ENCODE peak calls at places on chromosomes 1 and 21, in eight cellular contexts. One of them, this sample, is unnamed.

GRCh38 chr1:91490501-91490900 is 10.2 kb upstream of the CDC7 start:
- DNase-seq in stimulated activated CD8-positive, alpha-beta memory T cell treated with anti-CD3 and anti-CD28 coated beads, Interleukin-4, amount 100 ng/mL, for 24 hours: no peak
- DNase-seq in colonic mucosa: no peak
- DNase-seq in left lobe of liver: no peak
- DNase-seq in M059J: no peak
- DNase-seq in NCI-H1092: no peak
- DNase-seq in activated CD4-positive, alpha-beta T cell treated with anti-CD3 and anti-CD28 coated beads, Interleukin-2, amount 50 U/mL, for 48 hours: no peak
- DNase-seq in H54: no peak
- DNase-seq in this sample: no peak

GRCh38 chr1:234971586-234972297 is 156.9 kb downstream of the TOMM20 start:
- DNase-seq in stimulated activated CD8-positive, alpha-beta memory T cell treated with anti-CD3 and anti-CD28 coated beads, Interleukin-4, amount 100 ng/mL, for 24 hours: no peak
- DNase-seq in colonic mucosa: peak; percentile 17
- DNase-seq in left lobe of liver: peak; percentile 42
- DNase-seq in M059J: no peak
- DNase-seq in NCI-H1092: no peak
- DNase-seq in activated CD4-positive, alpha-beta T cell treated with anti-CD3 and anti-CD28 coated beads, Interleukin-2, amount 50 U/mL, for 48 hours: no peak
- DNase-seq in H54: no peak
- DNase-seq in this sample: no peak

GRCh38 chr1:18047122-18047521 is 60.5 kb upstream of the IGSF21 start:
- DNase-seq in stimulated activated CD8-positive, alpha-beta memory T cell treated with anti-CD3 and anti-CD28 coated beads, Interleukin-4, amount 100 ng/mL, for 24 hours: no peak
- DNase-seq in colonic mucosa: no peak
- DNase-seq in left lobe of liver: no peak
- DNase-seq in M059J: no peak
- DNase-seq in NCI-H1092: no peak
- DNase-seq in activated CD4-positive, alpha-beta T cell treated with anti-CD3 and anti-CD28 coated beads, Interleukin-2, amount 50 U/mL, for 48 hours: no peak
- DNase-seq in H54: no peak
- DNase-seq in this sample: no peak

GRCh38 chr21:45590726-45591618 is 48.7 kb upstream of the SLC19A1 start:
- DNase-seq in stimulated activated CD8-positive, alpha-beta memory T cell treated with anti-CD3 and anti-CD28 coated beads, Interleukin-4, amount 100 ng/mL, for 24 hours: peak; percentile 15
- DNase-seq in colonic mucosa: no peak
- DNase-seq in left lobe of liver: no peak
- DNase-seq in M059J: no peak
- DNase-seq in NCI-H1092: no peak
- DNase-seq in activated CD4-positive, alpha-beta T cell treated with anti-CD3 and anti-CD28 coated beads, Interleukin-2, amount 50 U/mL, for 48 hours: peak; percentile 64
- DNase-seq in H54: no peak
- DNase-seq in this sample: peak; percentile 81

GRCh38 chr1:34918609-34919561 is 10.6 kb downstream of the DLGAP3 start:
- DNase-seq in stimulated activated CD8-positive, alpha-beta memory T cell treated with anti-CD3 and anti-CD28 coated beads, Interleukin-4, amount 100 ng/mL, for 24 hours: peak; percentile 10
- DNase-seq in colonic mucosa: no peak
- DNase-seq in left lobe of liver: no peak
- DNase-seq in M059J: no peak
- DNase-seq in NCI-H1092: peak; percentile 79
- DNase-seq in activated CD4-positive, alpha-beta T cell treated with anti-CD3 and anti-CD28 coated beads, Interleukin-2, amount 50 U/mL, for 48 hours: no peak
- DNase-seq in H54: no peak
- DNase-seq in this sample: no peak

GRCh38 chr1:226506921-226507320 is 41.6 kb upstream of the STUM start:
- DNase-seq in stimulated activated CD8-positive, alpha-beta memory T cell treated with anti-CD3 and anti-CD28 coated beads, Interleukin-4, amount 100 ng/mL, for 24 hours: no peak
- DNase-seq in colonic mucosa: no peak
- DNase-seq in left lobe of liver: no peak
- DNase-seq in M059J: no peak
- DNase-seq in NCI-H1092: no peak
- DNase-seq in activated CD4-positive, alpha-beta T cell treated with anti-CD3 and anti-CD28 coated beads, Interleukin-2, amount 50 U/mL, for 48 hours: no peak
- DNase-seq in H54: no peak
- DNase-seq in this sample: no peak

GRCh38 chr21:45209685-45210284 is 77.9 kb downstream of the POFUT2 start:
- DNase-seq in stimulated activated CD8-positive, alpha-beta memory T cell treated with anti-CD3 and anti-CD28 coated beads, Interleukin-4, amount 100 ng/mL, for 24 hours: no peak
- DNase-seq in colonic mucosa: no peak
- DNase-seq in left lobe of liver: no peak
- DNase-seq in M059J: no peak
- DNase-seq in NCI-H1092: no peak
- DNase-seq in activated CD4-positive, alpha-beta T cell treated with anti-CD3 and anti-CD28 coated beads, Interleukin-2, amount 50 U/mL, for 48 hours: no peak
- DNase-seq in H54: no peak
- DNase-seq in this sample: no peak

GRCh38 chr1:100734716-100735115 is 15.2 kb downstream of the VCAM1 start:
- DNase-seq in stimulated activated CD8-positive, alpha-beta memory T cell treated with anti-CD3 and anti-CD28 coated beads, Interleukin-4, amount 100 ng/mL, for 24 hours: no peak
- DNase-seq in colonic mucosa: no peak
- DNase-seq in left lobe of liver: no peak
- DNase-seq in M059J: peak; percentile 91
- DNase-seq in NCI-H1092: no peak
- DNase-seq in activated CD4-positive, alpha-beta T cell treated with anti-CD3 and anti-CD28 coated beads, Interleukin-2, amount 50 U/mL, for 48 hours: no peak
- DNase-seq in H54: no peak
- DNase-seq in this sample: no peak

GRCh38 chr1:84387480-84388163 is 10.7 kb upstream of the DNASE2B start:
- DNase-seq in stimulated activated CD8-positive, alpha-beta memory T cell treated with anti-CD3 and anti-CD28 coated beads, Interleukin-4, amount 100 ng/mL, for 24 hours: no peak
- DNase-seq in colonic mucosa: no peak
- DNase-seq in left lobe of liver: no peak
- DNase-seq in M059J: no peak
- DNase-seq in NCI-H1092: peak; percentile 5
- DNase-seq in activated CD4-positive, alpha-beta T cell treated with anti-CD3 and anti-CD28 coated beads, Interleukin-2, amount 50 U/mL, for 48 hours: no peak
- DNase-seq in H54: no peak
- DNase-seq in this sample: no peak

GRCh38 chr1:35560256-35561225 is 2.9 kb downstream of the NCDN start:
- DNase-seq in stimulated activated CD8-positive, alpha-beta memory T cell treated with anti-CD3 and anti-CD28 coated beads, Interleukin-4, amount 100 ng/mL, for 24 hours: no peak
- DNase-seq in colonic mucosa: no peak
- DNase-seq in left lobe of liver: peak; percentile 85
- DNase-seq in M059J: no peak
- DNase-seq in NCI-H1092: no peak
- DNase-seq in activated CD4-positive, alpha-beta T cell treated with anti-CD3 and anti-CD28 coated beads, Interleukin-2, amount 50 U/mL, for 48 hours: no peak
- DNase-seq in H54: no peak
- DNase-seq in this sample: no peak

GRCh38 chr21:34936299-34936698 is 112.8 kb downstream of the RUNX1 start:
- DNase-seq in stimulated activated CD8-positive, alpha-beta memory T cell treated with anti-CD3 and anti-CD28 coated beads, Interleukin-4, amount 100 ng/mL, for 24 hours: no peak
- DNase-seq in colonic mucosa: no peak
- DNase-seq in left lobe of liver: no peak
- DNase-seq in M059J: no peak
- DNase-seq in NCI-H1092: no peak
- DNase-seq in activated CD4-positive, alpha-beta T cell treated with anti-CD3 and anti-CD28 coated beads, Interleukin-2, amount 50 U/mL, for 48 hours: no peak
- DNase-seq in H54: no peak
- DNase-seq in this sample: no peak

GRCh38 chr1:15154480-15155036 is 1.0 kb downstream of the TMEM51 start:
- DNase-seq in stimulated activated CD8-positive, alpha-beta memory T cell treated with anti-CD3 and anti-CD28 coated beads, Interleukin-4, amount 100 ng/mL, for 24 hours: no peak
- DNase-seq in colonic mucosa: peak; percentile 59
- DNase-seq in left lobe of liver: no peak
- DNase-seq in M059J: no peak
- DNase-seq in NCI-H1092: no peak
- DNase-seq in activated CD4-positive, alpha-beta T cell treated with anti-CD3 and anti-CD28 coated beads, Interleukin-2, amount 50 U/mL, for 48 hours: no peak
- DNase-seq in H54: no peak
- DNase-seq in this sample: no peak

GRCh38 chr1:100530901-100531487 is 6.9 kb upstream of the GPR88 start:
- DNase-seq in stimulated activated CD8-positive, alpha-beta memory T cell treated with anti-CD3 and anti-CD28 coated beads, Interleukin-4, amount 100 ng/mL, for 24 hours: no peak
- DNase-seq in colonic mucosa: no peak
- DNase-seq in left lobe of liver: no peak
- DNase-seq in M059J: peak; percentile 16
- DNase-seq in NCI-H1092: no peak
- DNase-seq in activated CD4-positive, alpha-beta T cell treated with anti-CD3 and anti-CD28 coated beads, Interleukin-2, amount 50 U/mL, for 48 hours: no peak
- DNase-seq in H54: no peak
- DNase-seq in this sample: peak; percentile 18

GRCh38 chr21:34813266-34813886 is 144.6 kb downstream of the CLIC6 start:
- DNase-seq in stimulated activated CD8-positive, alpha-beta memory T cell treated with anti-CD3 and anti-CD28 coated beads, Interleukin-4, amount 100 ng/mL, for 24 hours: no peak
- DNase-seq in colonic mucosa: no peak
- DNase-seq in left lobe of liver: no peak
- DNase-seq in M059J: peak; percentile 59
- DNase-seq in NCI-H1092: no peak
- DNase-seq in activated CD4-positive, alpha-beta T cell treated with anti-CD3 and anti-CD28 coated beads, Interleukin-2, amount 50 U/mL, for 48 hours: no peak
- DNase-seq in H54: no peak
- DNase-seq in this sample: no peak

GRCh38 chr1:55718758-55719671 is 503.9 kb upstream of the USP24 start:
- DNase-seq in stimulated activated CD8-positive, alpha-beta memory T cell treated with anti-CD3 and anti-CD28 coated beads, Interleukin-4, amount 100 ng/mL, for 24 hours: no peak
- DNase-seq in colonic mucosa: peak; percentile 31
- DNase-seq in left lobe of liver: no peak
- DNase-seq in M059J: peak; percentile 100
- DNase-seq in NCI-H1092: no peak
- DNase-seq in activated CD4-positive, alpha-beta T cell treated with anti-CD3 and anti-CD28 coated beads, Interleukin-2, amount 50 U/mL, for 48 hours: no peak
- DNase-seq in H54: peak; percentile 46
- DNase-seq in this sample: no peak

GRCh38 chr1:53431725-53432306 is 27.4 kb upstream of the DMRTB1 start:
- DNase-seq in stimulated activated CD8-positive, alpha-beta memory T cell treated with anti-CD3 and anti-CD28 coated beads, Interleukin-4, amount 100 ng/mL, for 24 hours: no peak
- DNase-seq in colonic mucosa: no peak
- DNase-seq in left lobe of liver: no peak
- DNase-seq in M059J: no peak
- DNase-seq in NCI-H1092: no peak
- DNase-seq in activated CD4-positive, alpha-beta T cell treated with anti-CD3 and anti-CD28 coated beads, Interleukin-2, amount 50 U/mL, for 48 hours: no peak
- DNase-seq in H54: no peak
- DNase-seq in this sample: no peak

GRCh38 chr1:219938706-219939105 is 10.3 kb upstream of the SLC30A10 start:
- DNase-seq in stimulated activated CD8-positive, alpha-beta memory T cell treated with anti-CD3 and anti-CD28 coated beads, Interleukin-4, amount 100 ng/mL, for 24 hours: no peak
- DNase-seq in colonic mucosa: no peak
- DNase-seq in left lobe of liver: no peak
- DNase-seq in M059J: peak; percentile 67
- DNase-seq in NCI-H1092: no peak
- DNase-seq in activated CD4-positive, alpha-beta T cell treated with anti-CD3 and anti-CD28 coated beads, Interleukin-2, amount 50 U/mL, for 48 hours: no peak
- DNase-seq in H54: peak; percentile 47
- DNase-seq in this sample: no peak

This sample was measured in stimulated activated naive CD8-positive, alpha-beta T cell treated with anti-CD3 and anti-CD28 coated beads, Interleukin-15, amount 100 ng/mL, for 72 hours.